ENCODE peak calls at places on chromosomes 3 and 15, in four cellular contexts. N, C, X and G are unnamed samples.

GRCh38 chr3:133256787-133257483 is 142.9 kb upstream of the BFSP2 start:
- DNase-seq in N (no peak), C (peak), X (no peak), G (no peak)

GRCh38 chr3:148903941-148904340 is 38.8 kb downstream of the CPA3 start:
- DNase-seq in N (no peak), C (no peak), X (no peak), G (no peak)

GRCh38 chr3:138938877-138939562 is 7.9 kb downstream of the FOXL2 start:
- DNase-seq in N (no peak), C (no peak), X (no peak), G (no peak)

GRCh38 chr15:82543155-82543554 is 2.9 kb upstream of the RPS17 start:
- DNase-seq in N (no peak), C (peak), X (no peak), G (no peak)

GRCh38 chr15:61367953-61368352 is 138.9 kb upstream of the RORA start:
- DNase-seq in N (no peak), C (no peak), X (no peak), G (no peak)

GRCh38 chr3:105867690-105868449 is 942 bp downstream of the CBLB start:
- DNase-seq in N (no peak), C (no peak), X (peak), G (no peak)

GRCh38 chr15:89043031-89044002 is 44.9 kb upstream of the ABHD2 start:
- DNase-seq in N (no peak), C (no peak), X (no peak), G (no peak)

GRCh38 chr3:118688396-118688884 is 346.2 kb downstream of the IGSF11 start:
- DNase-seq in N (no peak), C (no peak), X (no peak), G (no peak)

GRCh38 chr3:55514962-55515361 is 27.9 kb upstream of the WNT5A start:
- DNase-seq in N (no peak), C (no peak), X (no peak), G (no peak)

GRCh38 chr3:150739877-150740645 is 22.9 kb downstream of the SIAH2 start:
- DNase-seq in N (no peak), C (no peak), X (no peak), G (no peak)

GRCh38 chr3:41893977-41894376 is 67.9 kb downstream of the ULK4 start:
- DNase-seq in N (no peak), C (peak), X (no peak), G (no peak)

GRCh38 chr3:100260081-100260684 is 609 bp upstream of the TBC1D23 start:
- DNase-seq in N (no peak), C (peak), X (no peak), G (no peak)

GRCh38 chr3:136378011-136378410 is 127.9 kb downstream of the PCCB start:
- DNase-seq in N (no peak), C (no peak), X (no peak), G (no peak)

GRCh38 chr15:67821784-67822451 is 3.4 kb upstream of the SKOR1 start:
- DNase-seq in N (no peak), C (no peak), X (no peak), G (no peak)

GRCh38 chr3:187809979-187810568 is 64.8 kb upstream of the BCL6 start:
- DNase-seq in N (no peak), C (no peak), X (no peak), G (no peak)

GRCh38 chr15:95718441-95718840 is 612.1 kb upstream of the NR2F2 start:
- DNase-seq in N (no peak), C (no peak), X (no peak), G (no peak)

GRCh38 chr15:67446449-67446848 is 74.5 kb upstream of the C15orf61 start:
- DNase-seq in N (no peak), C (no peak), X (no peak), G (no peak)

GRCh38 chr3:138818175-138818574 is 16.6 kb downstream of the PIK3CB start:
- DNase-seq in N (no peak), C (no peak), X (no peak), G (no peak)

GRCh38 chr3:8509961-8510360 is 8.3 kb downstream of the LMCD1 start:
- DNase-seq in N (no peak), C (peak), X (no peak), G (no peak)

GRCh38 chr3:2334921-2335320 is 236.3 kb downstream of the CNTN4 start:
- DNase-seq in N (no peak), C (no peak), X (no peak), G (no peak)

GRCh38 chr15:40955930-40956542 is 2.8 kb downstream of the CHAC1 start:
- DNase-seq in N (no peak), C (no peak), X (no peak), G (no peak)

GRCh38 chr3:138781012-138781470 is 53.7 kb downstream of the PIK3CB start:
- DNase-seq in N (peak), C (no peak), X (peak), G (no peak)

GRCh38 chr3:124230928-124231456 is 239.1 kb upstream of the ROPN1 start:
- DNase-seq in N (no peak), C (no peak), X (no peak), G (no peak)

GRCh38 chr3:123930426-123930825 is 30.6 kb downstream of the CCDC14 start:
- DNase-seq in N (no peak), C (no peak), X (no peak), G (no peak)

GRCh38 chr3:33729993-33730392 is 11.9 kb upstream of the CLASP2 start:
- DNase-seq in N (no peak), C (no peak), X (no peak), G (no peak)

GRCh38 chr15:59303641-59304433 is 68.8 kb downstream of the MYO1E start:
- DNase-seq in N (no peak), C (peak), X (no peak), G (no peak)

GRCh38 chr3:175270199-175270837 is 411.2 kb downstream of the NAALADL2 start:
- DNase-seq in N (no peak), C (peak), X (no peak), G (no peak)

GRCh38 chr15:58221591-58222241 is 83.5 kb downstream of the AQP9 start:
- DNase-seq in N (no peak), C (no peak), X (no peak), G (no peak)

GRCh38 chr15:68580026-68580882 is 1.5 kb downstream of the CORO2B start:
- DNase-seq in N (no peak), C (no peak), X (no peak), G (no peak)

GRCh38 chr3:12987602-12988001 is 85.6 kb downstream of the IQSEC1 start:
- DNase-seq in N (no peak), C (no peak), X (no peak), G (no peak)

GRCh38 chr3:126465928-126466564 is 9.6 kb downstream of the ZXDC start:
- DNase-seq in N (no peak), C (no peak), X (no peak), G (no peak)

GRCh38 chr3:123602325-123602724 is 17.5 kb upstream of the HACD2 start:
- DNase-seq in N (no peak), C (peak), X (no peak), G (no peak)